ENCODE peak calls at places on chromosomes 5 and 9, in four cellular contexts. V is HTR-8/SVneo, T is NT2/D1, R is HT1080. G is an unnamed sample.

GRCh38 chr5:83148370-83148769 is 71.0 kb downstream of the XRCC4 start:
- DNase-seq in T (no peak), V (no peak), R (no peak), G (no peak)

GRCh38 chr5:88675758-88676636 is 207.0 kb downstream of the MEF2C start:
- DNase-seq in V (no peak), R (no peak), T (peak), G (no peak)

GRCh38 chr9:91555132-91555531 is 131.5 kb upstream of the NFIL3 start:
- DNase-seq in T (no peak), V (no peak), R (peak), G (no peak)

GRCh38 chr5:150136290-150136689 is 19.4 kb downstream of the PDGFRB start:
- DNase-seq in R (no peak), V (no peak), T (no peak), G (no peak)

GRCh38 chr9:91777437-91777836 is 172.6 kb downstream of the ROR2 start:
- DNase-seq in V (no peak), T (no peak), R (no peak), G (no peak)

GRCh38 chr5:138605254-138605972 is 30.2 kb upstream of the HSPA9 start:
- DNase-seq in T (no peak), R (no peak), V (no peak), G (no peak)

GRCh38 chr5:16579142-16579541 is 37.7 kb downstream of the RETREG1 start:
- DNase-seq in T (no peak), R (no peak), V (no peak), G (no peak)

GRCh38 chr9:77194423-77194822 is 17.1 kb downstream of the VPS13A start:
- DNase-seq in V (no peak), R (peak), T (no peak), G (no peak)

GRCh38 chr5:180070726-180071417 is 687 bp downstream of the RNF130 start:
- DNase-seq in R (peak), T (no peak), V (no peak), G (peak)

G was measured in CD4-positive, CD25-positive, alpha-beta regulatory T cell.